ENCODE peak calls at places on chromosomes 5 and 9, in six cellular contexts. One of them, this sample, is unnamed. For H3K9me3, the result is how much of the 10 kb centered on the place peaks cover.

GRCh38 chr5:36646507-36647023 is 40.2 kb downstream of the SLC1A3 start:
- DNase-seq in H1: no peak
- DNase-seq in HCT116: peak
- DNase-seq in K562: no peak
- DNase-seq in HepG2: no peak
- DNase-seq in GM12878: no peak
- DNase-seq in this sample: no peak

GRCh38 chr9:94812343-94812742 is 85.8 kb downstream of the AOPEP start:
- DNase-seq in H1: no peak
- DNase-seq in HCT116: no peak
- DNase-seq in K562: no peak
- DNase-seq in HepG2: no peak
- DNase-seq in GM12878: no peak
- DNase-seq in this sample: no peak

GRCh38 chr5:135210286-135211055 is 176.4 kb upstream of the PITX1 start:
- DNase-seq in H1: no peak
- DNase-seq in HCT116: no peak
- DNase-seq in K562: no peak
- DNase-seq in HepG2: no peak
- DNase-seq in GM12878: no peak
- DNase-seq in this sample: no peak

GRCh38 chr9:126043691-126044090 is 282.9 kb upstream of the MVB12B start:
- DNase-seq in H1: no peak
- DNase-seq in HCT116: no peak
- DNase-seq in K562: no peak
- DNase-seq in HepG2: no peak
- DNase-seq in GM12878: no peak
- DNase-seq in this sample: no peak

GRCh38 chr5:145975001-145975360 is 38.6 kb downstream of the SH3RF2 start:
- DNase-seq in H1: no peak
- DNase-seq in HCT116: no peak
- DNase-seq in K562: no peak
- DNase-seq in HepG2: no peak
- DNase-seq in GM12878: no peak
- DNase-seq in this sample: no peak

GRCh38 chr9:37255187-37255586 is 134.8 kb downstream of the ZCCHC7 start:
- DNase-seq in H1: no peak
- DNase-seq in HCT116: no peak
- DNase-seq in K562: no peak
- DNase-seq in HepG2: no peak
- DNase-seq in GM12878: no peak
- DNase-seq in this sample: no peak

GRCh38 chr5:66739923-66740322 is 143.7 kb downstream of the MAST4 start:
- DNase-seq in H1: no peak
- DNase-seq in HCT116: no peak
- DNase-seq in K562: no peak
- DNase-seq in HepG2: no peak
- DNase-seq in GM12878: no peak
- DNase-seq in this sample: no peak

GRCh38 chr5:81506900-81507588 is 113.1 kb upstream of the ACOT12 start:
- DNase-seq in H1: peak
- DNase-seq in HCT116: peak
- DNase-seq in K562: peak
- DNase-seq in HepG2: peak
- DNase-seq in GM12878: peak
- DNase-seq in this sample: peak

GRCh38 chr5:39716532-39716971 is 291.8 kb upstream of the DAB2 start:
- DNase-seq in H1: peak
- DNase-seq in HCT116: peak
- DNase-seq in K562: peak
- DNase-seq in HepG2: peak
- DNase-seq in GM12878: no peak
- DNase-seq in this sample: peak
- TF ChIP-seq ZNF274 in H1: no peak
- TF ChIP-seq ZNF274 in HCT116: no peak
- TF ChIP-seq ZNF274 in K562: no peak
- TF ChIP-seq ZNF274 in HepG2: no peak
- TF ChIP-seq ZNF274 in GM12878: no peak
- TF ChIP-seq ZNF274 in this sample: no peak

DNA sequence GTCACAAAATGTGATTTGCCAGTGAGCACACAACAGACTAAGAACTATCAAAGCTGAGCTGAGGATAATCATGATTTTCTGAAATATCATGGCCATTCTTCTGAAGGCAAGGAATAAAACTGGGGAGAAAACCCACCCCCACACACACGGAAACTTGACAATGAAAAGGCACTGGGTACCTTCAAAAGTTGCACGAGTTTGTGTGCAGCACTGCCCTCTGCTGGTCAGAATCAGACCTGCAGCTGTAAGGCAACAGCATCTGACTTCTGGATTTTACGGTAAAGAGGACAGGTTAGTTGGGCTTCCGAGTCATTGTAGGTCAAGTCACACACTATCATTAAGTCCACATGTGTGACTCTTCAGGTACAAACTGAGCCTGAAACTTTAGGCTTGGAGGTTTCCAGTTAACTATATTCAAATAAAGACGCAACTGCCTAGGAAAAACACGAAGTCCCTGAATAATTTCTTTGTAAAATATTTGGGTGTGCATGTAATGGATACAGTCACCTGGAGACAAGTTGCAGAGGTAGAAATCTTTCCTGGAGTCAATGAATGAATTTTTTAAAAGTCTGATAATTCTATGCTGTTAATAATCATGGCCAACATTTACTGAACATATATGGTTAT is 132.9 kb downstream of the MTX3 start:
- DNase-seq in H1: peak
- DNase-seq in HCT116: peak
- DNase-seq in K562: peak
- DNase-seq in HepG2: peak
- DNase-seq in GM12878: peak
- DNase-seq in this sample: peak
- H3K9me3 ChIP-seq in H1: under half
- H3K9me3 ChIP-seq in HCT116: under half
- H3K9me3 ChIP-seq in K562: under half
- H3K9me3 ChIP-seq in HepG2: under half
- H3K9me3 ChIP-seq in GM12878: under half
- H3K9me3 ChIP-seq in this sample: under half

DNA sequence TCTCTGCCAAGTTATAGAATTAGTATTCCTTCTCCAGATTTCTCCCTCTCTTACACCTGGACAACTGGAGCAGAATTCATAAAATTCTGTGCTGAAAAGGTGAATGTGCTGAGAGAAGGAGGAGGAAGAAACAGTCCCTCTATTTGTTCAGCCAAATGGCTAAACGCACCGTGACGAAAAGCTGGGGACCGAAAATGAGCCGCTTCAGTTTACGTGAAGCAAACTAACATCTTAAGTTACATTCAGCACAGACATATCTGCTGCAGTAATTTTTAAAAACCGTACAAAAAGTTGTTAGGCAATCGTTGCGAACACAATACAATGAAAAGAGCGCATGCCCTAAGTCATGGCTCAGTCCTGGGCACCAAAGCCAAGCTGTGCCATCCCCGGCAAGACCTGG is 46.5 kb downstream of the FAM240B start:
- DNase-seq in H1: no peak
- DNase-seq in HCT116: no peak
- DNase-seq in K562: no peak
- DNase-seq in HepG2: no peak
- DNase-seq in GM12878: no peak
- DNase-seq in this sample: no peak
- TF ChIP-seq ZNF274 in H1: no peak
- TF ChIP-seq ZNF274 in HCT116: no peak
- TF ChIP-seq ZNF274 in K562: no peak
- TF ChIP-seq ZNF274 in HepG2: no peak
- TF ChIP-seq ZNF274 in GM12878: no peak
- TF ChIP-seq ZNF274 in this sample: no peak

GRCh38 chr5:143386725-143387124 is 16.8 kb downstream of the NR3C1 start:
- DNase-seq in H1: no peak
- DNase-seq in HCT116: no peak
- DNase-seq in K562: no peak
- DNase-seq in HepG2: no peak
- DNase-seq in GM12878: no peak
- DNase-seq in this sample: no peak

GRCh38 chr5:143384865-143385657 is 18.4 kb downstream of the NR3C1 start:
- DNase-seq in H1: no peak
- DNase-seq in HCT116: no peak
- DNase-seq in K562: no peak
- DNase-seq in HepG2: no peak
- DNase-seq in GM12878: no peak
- DNase-seq in this sample: no peak

DNA sequence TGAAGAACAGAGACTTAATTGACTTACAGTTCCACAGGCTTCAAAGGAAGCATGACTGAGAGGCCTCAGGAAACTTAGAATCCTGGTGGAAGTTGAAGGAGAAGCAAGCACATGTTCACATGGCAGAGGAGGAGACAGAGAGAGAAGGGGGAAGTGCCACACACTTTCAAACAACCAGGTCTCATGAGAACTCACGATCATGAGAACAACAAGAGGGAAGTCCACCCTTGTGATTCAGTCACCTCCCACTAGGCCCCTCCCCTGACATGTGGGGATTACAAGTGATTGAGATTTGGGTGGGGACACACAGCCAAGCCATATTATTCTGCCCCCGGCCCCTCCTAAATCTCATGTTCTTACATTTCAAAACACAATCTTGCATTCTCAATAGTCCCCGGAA is 19.5 kb downstream of the NR3C1 start:
- DNase-seq in H1: no peak
- DNase-seq in HCT116: no peak
- DNase-seq in K562: no peak
- DNase-seq in HepG2: no peak
- DNase-seq in GM12878: no peak
- DNase-seq in this sample: no peak
- H3K9me3 ChIP-seq in H1: under half
- H3K9me3 ChIP-seq in HCT116: under half
- H3K9me3 ChIP-seq in K562: under half
- H3K9me3 ChIP-seq in HepG2: under half
- H3K9me3 ChIP-seq in GM12878: under half
- H3K9me3 ChIP-seq in this sample: under half

DNA sequence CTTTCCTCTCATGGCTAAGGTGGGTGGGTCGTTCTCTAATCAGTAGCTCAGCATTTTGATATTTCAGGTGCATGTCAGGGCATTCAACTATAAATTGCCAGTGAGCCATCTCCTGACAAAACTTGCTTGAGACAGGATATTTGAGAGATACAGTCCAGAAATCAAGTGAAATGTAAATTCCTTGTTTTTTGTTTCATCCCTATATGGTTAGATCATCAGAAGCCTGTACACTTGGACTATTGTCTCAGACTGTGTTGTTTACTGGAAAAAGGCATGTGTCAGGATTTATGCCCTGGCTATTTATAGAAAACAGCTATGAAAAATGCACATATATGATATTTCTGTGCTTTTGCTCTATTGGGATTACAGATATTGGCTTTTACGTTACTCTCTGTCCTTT is 44.1 kb downstream of the IL31RA start:
- DNase-seq in H1: no peak
- DNase-seq in HCT116: no peak
- DNase-seq in K562: no peak
- DNase-seq in HepG2: no peak
- DNase-seq in GM12878: no peak
- DNase-seq in this sample: no peak
- TF ChIP-seq ZNF274 in H1: no peak
- TF ChIP-seq ZNF274 in HCT116: no peak
- TF ChIP-seq ZNF274 in K562: no peak
- TF ChIP-seq ZNF274 in HepG2: no peak
- TF ChIP-seq ZNF274 in GM12878: no peak
- TF ChIP-seq ZNF274 in this sample: no peak

GRCh38 chr5:2131826-2132496 is 249.2 kb upstream of the IRX4 start:
- DNase-seq in H1: no peak
- DNase-seq in HCT116: no peak
- DNase-seq in K562: no peak
- DNase-seq in HepG2: no peak
- DNase-seq in GM12878: no peak
- DNase-seq in this sample: no peak
- H3K9me3 ChIP-seq in H1: under half
- H3K9me3 ChIP-seq in HCT116: under half
- H3K9me3 ChIP-seq in K562: under half
- H3K9me3 ChIP-seq in HepG2: under half
- H3K9me3 ChIP-seq in GM12878: under half
- H3K9me3 ChIP-seq in this sample: under half